ENCODE peak calls at places on chromosomes 16 and 17, in five cellular contexts. One of them, this sample, is unnamed.

GRCh38 chr17:40915199-40915661 is 22.2 kb downstream of the KRT23 start:
- DNase-seq in HuH-7.5: no peak
- DNase-seq in NCI-H510A: no peak
- DNase-seq in AG04450: peak; percentile 87
- DNase-seq in activated naive CD8-positive, alpha-beta T cell treated with anti-CD3 and anti-CD28 coated beads for 36 hours: no peak
- DNase-seq in this sample: no peak

GRCh38 chr17:9051561-9051960 is 30.3 kb downstream of the NTN1 start:
- DNase-seq in HuH-7.5: no peak
- DNase-seq in NCI-H510A: no peak
- DNase-seq in AG04450: no peak
- DNase-seq in activated naive CD8-positive, alpha-beta T cell treated with anti-CD3 and anti-CD28 coated beads for 36 hours: no peak
- DNase-seq in this sample: no peak

GRCh38 chr17:58245428-58246103 is 7.2 kb downstream of the LPO start:
- DNase-seq in HuH-7.5: no peak
- DNase-seq in NCI-H510A: no peak
- DNase-seq in AG04450: no peak
- DNase-seq in activated naive CD8-positive, alpha-beta T cell treated with anti-CD3 and anti-CD28 coated beads for 36 hours: no peak
- DNase-seq in this sample: no peak

GRCh38 chr16:85999778-86000177 is 100.8 kb downstream of the IRF8 start:
- DNase-seq in HuH-7.5: no peak
- DNase-seq in NCI-H510A: no peak
- DNase-seq in AG04450: no peak
- DNase-seq in activated naive CD8-positive, alpha-beta T cell treated with anti-CD3 and anti-CD28 coated beads for 36 hours: no peak
- DNase-seq in this sample: no peak

GRCh38 chr16:10552998-10553491 is 27.4 kb downstream of the EMP2 start:
- DNase-seq in HuH-7.5: no peak
- DNase-seq in NCI-H510A: no peak
- DNase-seq in AG04450: no peak
- DNase-seq in activated naive CD8-positive, alpha-beta T cell treated with anti-CD3 and anti-CD28 coated beads for 36 hours: peak; percentile 57
- DNase-seq in this sample: peak; percentile 76

GRCh38 chr16:68328151-68328859 is 17.5 kb downstream of the PRMT7 start:
- DNase-seq in HuH-7.5: peak; percentile 76
- DNase-seq in NCI-H510A: peak; percentile 42
- DNase-seq in AG04450: peak; percentile 67
- DNase-seq in activated naive CD8-positive, alpha-beta T cell treated with anti-CD3 and anti-CD28 coated beads for 36 hours: peak; percentile 75
- DNase-seq in this sample: peak; percentile 85

GRCh38 chr17:81492706-81493105 is 19.9 kb downstream of the ACTG1 start:
- DNase-seq in HuH-7.5: no peak
- DNase-seq in NCI-H510A: no peak
- DNase-seq in AG04450: no peak
- DNase-seq in activated naive CD8-positive, alpha-beta T cell treated with anti-CD3 and anti-CD28 coated beads for 36 hours: no peak
- DNase-seq in this sample: no peak

GRCh38 chr17:60677308-60678117 is at the start of gene BCAS3:
- DNase-seq in HuH-7.5: peak; percentile 100
- DNase-seq in NCI-H510A: peak; percentile 98
- DNase-seq in AG04450: peak; percentile 98
- DNase-seq in activated naive CD8-positive, alpha-beta T cell treated with anti-CD3 and anti-CD28 coated beads for 36 hours: peak; percentile 97
- DNase-seq in this sample: peak; percentile 98

GRCh38 chr17:57530026-57530425 is 215.1 kb downstream of the CCDC182 start:
- DNase-seq in HuH-7.5: no peak
- DNase-seq in NCI-H510A: no peak
- DNase-seq in AG04450: no peak
- DNase-seq in activated naive CD8-positive, alpha-beta T cell treated with anti-CD3 and anti-CD28 coated beads for 36 hours: no peak
- DNase-seq in this sample: no peak

GRCh38 chr17:60535382-60536279 is 9.6 kb upstream of the APPBP2 start:
- DNase-seq in HuH-7.5: no peak
- DNase-seq in NCI-H510A: no peak
- DNase-seq in AG04450: peak; percentile 91
- DNase-seq in activated naive CD8-positive, alpha-beta T cell treated with anti-CD3 and anti-CD28 coated beads for 36 hours: no peak
- DNase-seq in this sample: no peak

GRCh38 chr16:4679156-4679853 is 14.1 kb upstream of the NUDT16L1 start:
- DNase-seq in HuH-7.5: no peak
- DNase-seq in NCI-H510A: no peak
- DNase-seq in AG04450: no peak
- DNase-seq in activated naive CD8-positive, alpha-beta T cell treated with anti-CD3 and anti-CD28 coated beads for 36 hours: no peak
- DNase-seq in this sample: no peak

GRCh38 chr17:57548421-57549385 is 196.4 kb downstream of the CCDC182 start:
- DNase-seq in HuH-7.5: peak; percentile 43
- DNase-seq in NCI-H510A: no peak
- DNase-seq in AG04450: no peak
- DNase-seq in activated naive CD8-positive, alpha-beta T cell treated with anti-CD3 and anti-CD28 coated beads for 36 hours: no peak
- DNase-seq in this sample: no peak

GRCh38 chr16:24677388-24677787 is 52.1 kb upstream of the TNRC6A start:
- DNase-seq in HuH-7.5: no peak
- DNase-seq in NCI-H510A: no peak
- DNase-seq in AG04450: no peak
- DNase-seq in activated naive CD8-positive, alpha-beta T cell treated with anti-CD3 and anti-CD28 coated beads for 36 hours: no peak
- DNase-seq in this sample: no peak

GRCh38 chr17:8997994-8998628 is 23.2 kb upstream of the NTN1 start:
- DNase-seq in HuH-7.5: no peak
- DNase-seq in NCI-H510A: no peak
- DNase-seq in AG04450: no peak
- DNase-seq in activated naive CD8-positive, alpha-beta T cell treated with anti-CD3 and anti-CD28 coated beads for 36 hours: peak; percentile 76
- DNase-seq in this sample: peak; percentile 86

GRCh38 chr17:67386965-67387551 is 10.0 kb downstream of the PITPNC1 start:
- DNase-seq in HuH-7.5: peak; percentile 64
- DNase-seq in NCI-H510A: peak; percentile 5
- DNase-seq in AG04450: no peak
- DNase-seq in activated naive CD8-positive, alpha-beta T cell treated with anti-CD3 and anti-CD28 coated beads for 36 hours: peak; percentile 69
- DNase-seq in this sample: peak; percentile 82

GRCh38 chr16:79598341-79599181 is 2.0 kb downstream of the MAF start:
- DNase-seq in HuH-7.5: peak; percentile 84
- DNase-seq in NCI-H510A: peak; percentile 33
- DNase-seq in AG04450: no peak
- DNase-seq in activated naive CD8-positive, alpha-beta T cell treated with anti-CD3 and anti-CD28 coated beads for 36 hours: no peak
- DNase-seq in this sample: peak; percentile 56

GRCh38 chr17:61152898-61153297 is 246.7 kb upstream of the TBX2 start:
- DNase-seq in HuH-7.5: no peak
- DNase-seq in NCI-H510A: peak; percentile 10
- DNase-seq in AG04450: no peak
- DNase-seq in activated naive CD8-positive, alpha-beta T cell treated with anti-CD3 and anti-CD28 coated beads for 36 hours: no peak
- DNase-seq in this sample: no peak

GRCh38 chr16:2157480-2158261 is 2.1 kb downstream of the TRAF7 start:
- DNase-seq in HuH-7.5: peak; percentile 93
- DNase-seq in NCI-H510A: no peak
- DNase-seq in AG04450: no peak
- DNase-seq in activated naive CD8-positive, alpha-beta T cell treated with anti-CD3 and anti-CD28 coated beads for 36 hours: no peak
- DNase-seq in this sample: no peak

GRCh38 chr17:13597723-13598347 is 3.9 kb downstream of the HS3ST3A1 start:
- DNase-seq in HuH-7.5: peak; percentile 47
- DNase-seq in NCI-H510A: no peak
- DNase-seq in AG04450: no peak
- DNase-seq in activated naive CD8-positive, alpha-beta T cell treated with anti-CD3 and anti-CD28 coated beads for 36 hours: no peak
- DNase-seq in this sample: peak; percentile 52

GRCh38 chr17:41338961-41339485 is 11.6 kb downstream of the KRT33A start:
- DNase-seq in HuH-7.5: no peak
- DNase-seq in NCI-H510A: no peak
- DNase-seq in AG04450: no peak
- DNase-seq in activated naive CD8-positive, alpha-beta T cell treated with anti-CD3 and anti-CD28 coated beads for 36 hours: no peak
- DNase-seq in this sample: peak; percentile 52

GRCh38 chr16:46817961-46818360 is 13.0 kb downstream of the C16orf87 start:
- DNase-seq in HuH-7.5: no peak
- DNase-seq in NCI-H510A: no peak
- DNase-seq in AG04450: no peak
- DNase-seq in activated naive CD8-positive, alpha-beta T cell treated with anti-CD3 and anti-CD28 coated beads for 36 hours: no peak
- DNase-seq in this sample: no peak

GRCh38 chr17:75571197-75571884 is 16.3 kb upstream of the MYO15B start:
- DNase-seq in HuH-7.5: no peak
- DNase-seq in NCI-H510A: no peak
- DNase-seq in AG04450: no peak
- DNase-seq in activated naive CD8-positive, alpha-beta T cell treated with anti-CD3 and anti-CD28 coated beads for 36 hours: no peak
- DNase-seq in this sample: peak; percentile 48